ENCODE peak calls at places on chromosomes 2 and 18, in eight cellular contexts. One of them, this sample, is unnamed.
A peak's percentile ranks its signal among the peaks of the same experiment; 100 is the strongest.

GRCh38 chr2:230847883-230848388 is 16.8 kb upstream of the ITM2C start:
- DNase-seq in amniotic epithelial cell: peak; percentile 71
- DNase-seq in NCI-H774: peak; percentile 62
- DNase-seq in fibroblast of pulmonary artery: peak; percentile 86
- DNase-seq in ovary: peak; percentile 64
- DNase-seq in NCI-H510A treated with DMSO at 0.1 percent for 48 hours: peak; percentile 88
- DNase-seq in activated T-helper 1 cell treated with anti-CD3 and anti-CD28 coated beads, Interleukin-2, amount 50 U/mL, for 16 hours: peak; percentile 85
- DNase-seq in adrenal gland: peak; percentile 90
- DNase-seq in this sample: peak; percentile 72

GRCh38 chr2:71261534-71261933 is 34.6 kb upstream of the PAIP2B start:
- DNase-seq in fibroblast of pulmonary artery: no peak
- DNase-seq in NCI-H774: no peak
- DNase-seq in NCI-H510A treated with DMSO at 0.1 percent for 48 hours: no peak
- DNase-seq in amniotic epithelial cell: no peak
- DNase-seq in activated T-helper 1 cell treated with anti-CD3 and anti-CD28 coated beads, Interleukin-2, amount 50 U/mL, for 16 hours: no peak
- DNase-seq in adrenal gland: peak; percentile 40
- DNase-seq in ovary: no peak
- DNase-seq in this sample: no peak

GRCh38 chr2:71473346-71474035 is 20.1 kb downstream of the DYSF start:
- DNase-seq in activated T-helper 1 cell treated with anti-CD3 and anti-CD28 coated beads, Interleukin-2, amount 50 U/mL, for 16 hours: no peak
- DNase-seq in ovary: no peak
- DNase-seq in adrenal gland: no peak
- DNase-seq in amniotic epithelial cell: no peak
- DNase-seq in fibroblast of pulmonary artery: no peak
- DNase-seq in NCI-H510A treated with DMSO at 0.1 percent for 48 hours: no peak
- DNase-seq in NCI-H774: no peak
- DNase-seq in this sample: no peak

GRCh38 chr18:49052891-49053644 is 102.3 kb upstream of the SMAD7 start:
- DNase-seq in activated T-helper 1 cell treated with anti-CD3 and anti-CD28 coated beads, Interleukin-2, amount 50 U/mL, for 16 hours: no peak
- DNase-seq in NCI-H774: no peak
- DNase-seq in adrenal gland: no peak
- DNase-seq in amniotic epithelial cell: peak; percentile 86
- DNase-seq in NCI-H510A treated with DMSO at 0.1 percent for 48 hours: no peak
- DNase-seq in fibroblast of pulmonary artery: peak; percentile 88
- DNase-seq in ovary: no peak
- DNase-seq in this sample: no peak

GRCh38 chr2:37657471-37657870 is 14.0 kb downstream of the CDC42EP3 start:
- DNase-seq in NCI-H510A treated with DMSO at 0.1 percent for 48 hours: no peak
- DNase-seq in activated T-helper 1 cell treated with anti-CD3 and anti-CD28 coated beads, Interleukin-2, amount 50 U/mL, for 16 hours: no peak
- DNase-seq in amniotic epithelial cell: no peak
- DNase-seq in fibroblast of pulmonary artery: no peak
- DNase-seq in NCI-H774: no peak
- DNase-seq in adrenal gland: no peak
- DNase-seq in ovary: no peak
- DNase-seq in this sample: no peak

GRCh38 chr18:76982038-76982437 is 150.5 kb downstream of the MBP start:
- DNase-seq in fibroblast of pulmonary artery: no peak
- DNase-seq in ovary: no peak
- DNase-seq in amniotic epithelial cell: no peak
- DNase-seq in NCI-H774: no peak
- DNase-seq in activated T-helper 1 cell treated with anti-CD3 and anti-CD28 coated beads, Interleukin-2, amount 50 U/mL, for 16 hours: no peak
- DNase-seq in NCI-H510A treated with DMSO at 0.1 percent for 48 hours: no peak
- DNase-seq in adrenal gland: no peak
- DNase-seq in this sample: no peak

GRCh38 chr2:130341562-130342019 is 1.1 kb upstream of the IMP4 start:
- DNase-seq in ovary: no peak
- DNase-seq in fibroblast of pulmonary artery: no peak
- DNase-seq in activated T-helper 1 cell treated with anti-CD3 and anti-CD28 coated beads, Interleukin-2, amount 50 U/mL, for 16 hours: no peak
- DNase-seq in NCI-H774: no peak
- DNase-seq in amniotic epithelial cell: no peak
- DNase-seq in NCI-H510A treated with DMSO at 0.1 percent for 48 hours: peak; percentile 35
- DNase-seq in adrenal gland: no peak
- DNase-seq in this sample: no peak

GRCh38 chr18:10852610-10853303 is 296.6 kb downstream of the PIEZO2 start:
- DNase-seq in amniotic epithelial cell: no peak
- DNase-seq in NCI-H510A treated with DMSO at 0.1 percent for 48 hours: no peak
- DNase-seq in fibroblast of pulmonary artery: no peak
- DNase-seq in adrenal gland: no peak
- DNase-seq in activated T-helper 1 cell treated with anti-CD3 and anti-CD28 coated beads, Interleukin-2, amount 50 U/mL, for 16 hours: no peak
- DNase-seq in NCI-H774: no peak
- DNase-seq in ovary: no peak
- DNase-seq in this sample: no peak

GRCh38 chr2:178870703-178871102 is 63.5 kb upstream of the TTN start:
- DNase-seq in NCI-H510A treated with DMSO at 0.1 percent for 48 hours: no peak
- DNase-seq in NCI-H774: no peak
- DNase-seq in ovary: no peak
- DNase-seq in amniotic epithelial cell: no peak
- DNase-seq in activated T-helper 1 cell treated with anti-CD3 and anti-CD28 coated beads, Interleukin-2, amount 50 U/mL, for 16 hours: no peak
- DNase-seq in adrenal gland: no peak
- DNase-seq in fibroblast of pulmonary artery: peak; percentile 53
- DNase-seq in this sample: no peak

GRCh38 chr2:119208791-119209203 is 14.8 kb upstream of the STEAP3 start:
- DNase-seq in fibroblast of pulmonary artery: no peak
- DNase-seq in NCI-H774: peak; percentile 18
- DNase-seq in activated T-helper 1 cell treated with anti-CD3 and anti-CD28 coated beads, Interleukin-2, amount 50 U/mL, for 16 hours: no peak
- DNase-seq in NCI-H510A treated with DMSO at 0.1 percent for 48 hours: no peak
- DNase-seq in amniotic epithelial cell: peak; percentile 28
- DNase-seq in ovary: no peak
- DNase-seq in adrenal gland: no peak
- DNase-seq in this sample: no peak

GRCh38 chr2:172513935-172514586 is 41.8 kb upstream of the PDK1 start:
- DNase-seq in amniotic epithelial cell: no peak
- DNase-seq in fibroblast of pulmonary artery: peak; percentile 5
- DNase-seq in ovary: no peak
- DNase-seq in activated T-helper 1 cell treated with anti-CD3 and anti-CD28 coated beads, Interleukin-2, amount 50 U/mL, for 16 hours: no peak
- DNase-seq in NCI-H510A treated with DMSO at 0.1 percent for 48 hours: no peak
- DNase-seq in adrenal gland: no peak
- DNase-seq in NCI-H774: no peak
- DNase-seq in this sample: no peak

GRCh38 chr2:194004590-194005206 is 1652.3 kb upstream of the SLC39A10 start:
- DNase-seq in ovary: no peak
- DNase-seq in NCI-H774: no peak
- DNase-seq in fibroblast of pulmonary artery: peak; percentile 26
- DNase-seq in adrenal gland: no peak
- DNase-seq in NCI-H510A treated with DMSO at 0.1 percent for 48 hours: no peak
- DNase-seq in amniotic epithelial cell: no peak
- DNase-seq in activated T-helper 1 cell treated with anti-CD3 and anti-CD28 coated beads, Interleukin-2, amount 50 U/mL, for 16 hours: no peak
- DNase-seq in this sample: no peak

GRCh38 chr2:47964277-47964676 is 58.0 kb upstream of the FBXO11 start:
- DNase-seq in NCI-H774: no peak
- DNase-seq in amniotic epithelial cell: no peak
- DNase-seq in activated T-helper 1 cell treated with anti-CD3 and anti-CD28 coated beads, Interleukin-2, amount 50 U/mL, for 16 hours: no peak
- DNase-seq in adrenal gland: no peak
- DNase-seq in NCI-H510A treated with DMSO at 0.1 percent for 48 hours: no peak
- DNase-seq in ovary: no peak
- DNase-seq in fibroblast of pulmonary artery: no peak
- DNase-seq in this sample: no peak

GRCh38 chr2:137886432-137886831 is 77.8 kb upstream of the HNMT start:
- DNase-seq in NCI-H774: no peak
- DNase-seq in activated T-helper 1 cell treated with anti-CD3 and anti-CD28 coated beads, Interleukin-2, amount 50 U/mL, for 16 hours: no peak
- DNase-seq in NCI-H510A treated with DMSO at 0.1 percent for 48 hours: peak; percentile 9
- DNase-seq in adrenal gland: no peak
- DNase-seq in ovary: no peak
- DNase-seq in amniotic epithelial cell: peak; percentile 7
- DNase-seq in fibroblast of pulmonary artery: no peak
- DNase-seq in this sample: no peak

GRCh38 chr18:48292229-48292628 is 117.0 kb downstream of the ZBTB7C start:
- DNase-seq in adrenal gland: no peak
- DNase-seq in activated T-helper 1 cell treated with anti-CD3 and anti-CD28 coated beads, Interleukin-2, amount 50 U/mL, for 16 hours: no peak
- DNase-seq in ovary: no peak
- DNase-seq in NCI-H774: no peak
- DNase-seq in NCI-H510A treated with DMSO at 0.1 percent for 48 hours: no peak
- DNase-seq in fibroblast of pulmonary artery: no peak
- DNase-seq in amniotic epithelial cell: no peak
- DNase-seq in this sample: no peak

GRCh38 chr2:219457784-219458369 is 23.2 kb downstream of the SPEG start:
- DNase-seq in amniotic epithelial cell: no peak
- DNase-seq in NCI-H774: no peak
- DNase-seq in fibroblast of pulmonary artery: no peak
- DNase-seq in activated T-helper 1 cell treated with anti-CD3 and anti-CD28 coated beads, Interleukin-2, amount 50 U/mL, for 16 hours: no peak
- DNase-seq in adrenal gland: no peak
- DNase-seq in ovary: no peak
- DNase-seq in NCI-H510A treated with DMSO at 0.1 percent for 48 hours: no peak
- DNase-seq in this sample: no peak

GRCh38 chr2:20135631-20136050 is 84.2 kb upstream of the LAPTM4A start:
- DNase-seq in adrenal gland: peak; percentile 83
- DNase-seq in fibroblast of pulmonary artery: peak; percentile 70
- DNase-seq in NCI-H774: peak; percentile 26
- DNase-seq in amniotic epithelial cell: peak; percentile 35
- DNase-seq in ovary: peak; percentile 58
- DNase-seq in activated T-helper 1 cell treated with anti-CD3 and anti-CD28 coated beads, Interleukin-2, amount 50 U/mL, for 16 hours: no peak
- DNase-seq in NCI-H510A treated with DMSO at 0.1 percent for 48 hours: peak; percentile 67
- DNase-seq in this sample: no peak

GRCh38 chr2:61969376-61969775 is 63.9 kb downstream of the COMMD1 start:
- DNase-seq in NCI-H510A treated with DMSO at 0.1 percent for 48 hours: no peak
- DNase-seq in NCI-H774: peak; percentile 41
- DNase-seq in amniotic epithelial cell: peak; percentile 66
- DNase-seq in activated T-helper 1 cell treated with anti-CD3 and anti-CD28 coated beads, Interleukin-2, amount 50 U/mL, for 16 hours: no peak
- DNase-seq in ovary: no peak
- DNase-seq in adrenal gland: no peak
- DNase-seq in fibroblast of pulmonary artery: peak; percentile 28
- DNase-seq in this sample: no peak

GRCh38 chr2:120791961-120792295 is 56.3 kb downstream of the GLI2 start:
- DNase-seq in adrenal gland: no peak
- DNase-seq in NCI-H510A treated with DMSO at 0.1 percent for 48 hours: no peak
- DNase-seq in fibroblast of pulmonary artery: no peak
- DNase-seq in activated T-helper 1 cell treated with anti-CD3 and anti-CD28 coated beads, Interleukin-2, amount 50 U/mL, for 16 hours: no peak
- DNase-seq in NCI-H774: no peak
- DNase-seq in amniotic epithelial cell: no peak
- DNase-seq in ovary: no peak
- DNase-seq in this sample: no peak

GRCh38 chr18:9869713-9870430 is 15.9 kb upstream of the TXNDC2 start:
- DNase-seq in adrenal gland: peak; percentile 83
- DNase-seq in NCI-H774: no peak
- DNase-seq in NCI-H510A treated with DMSO at 0.1 percent for 48 hours: no peak
- DNase-seq in amniotic epithelial cell: peak; percentile 97
- DNase-seq in ovary: peak; percentile 71
- DNase-seq in fibroblast of pulmonary artery: peak; percentile 87
- DNase-seq in activated T-helper 1 cell treated with anti-CD3 and anti-CD28 coated beads, Interleukin-2, amount 50 U/mL, for 16 hours: no peak
- DNase-seq in this sample: no peak

GRCh38 chr2:216735086-216735485 is 39.7 kb upstream of the IGFBP5 start:
- DNase-seq in NCI-H510A treated with DMSO at 0.1 percent for 48 hours: no peak
- DNase-seq in ovary: peak; percentile 42
- DNase-seq in amniotic epithelial cell: peak; percentile 79
- DNase-seq in fibroblast of pulmonary artery: peak; percentile 43
- DNase-seq in adrenal gland: no peak
- DNase-seq in NCI-H774: no peak
- DNase-seq in activated T-helper 1 cell treated with anti-CD3 and anti-CD28 coated beads, Interleukin-2, amount 50 U/mL, for 16 hours: no peak
- DNase-seq in this sample: no peak

GRCh38 chr2:233449071-233449901 is 95.0 kb downstream of the DGKD start:
- DNase-seq in ovary: no peak
- DNase-seq in NCI-H774: no peak
- DNase-seq in amniotic epithelial cell: peak; percentile 37
- DNase-seq in fibroblast of pulmonary artery: peak; percentile 69
- DNase-seq in NCI-H510A treated with DMSO at 0.1 percent for 48 hours: peak; percentile 22
- DNase-seq in adrenal gland: peak; percentile 70
- DNase-seq in activated T-helper 1 cell treated with anti-CD3 and anti-CD28 coated beads, Interleukin-2, amount 50 U/mL, for 16 hours: no peak
- DNase-seq in this sample: no peak

GRCh38 chr2:206981739-206982336 is 42.5 kb downstream of the CPO start:
- DNase-seq in NCI-H510A treated with DMSO at 0.1 percent for 48 hours: peak; percentile 42
- DNase-seq in NCI-H774: peak; percentile 42
- DNase-seq in activated T-helper 1 cell treated with anti-CD3 and anti-CD28 coated beads, Interleukin-2, amount 50 U/mL, for 16 hours: no peak
- DNase-seq in ovary: peak; percentile 40
- DNase-seq in fibroblast of pulmonary artery: peak; percentile 85
- DNase-seq in amniotic epithelial cell: peak; percentile 63
- DNase-seq in adrenal gland: peak; percentile 72
- DNase-seq in this sample: no peak

GRCh38 chr2:231918501-231919330 is 7.5 kb downstream of the NPPC start:
- DNase-seq in activated T-helper 1 cell treated with anti-CD3 and anti-CD28 coated beads, Interleukin-2, amount 50 U/mL, for 16 hours: no peak
- DNase-seq in amniotic epithelial cell: no peak
- DNase-seq in NCI-H510A treated with DMSO at 0.1 percent for 48 hours: no peak
- DNase-seq in ovary: no peak
- DNase-seq in NCI-H774: no peak
- DNase-seq in adrenal gland: no peak
- DNase-seq in fibroblast of pulmonary artery: no peak
- DNase-seq in this sample: no peak